ENCODE peak calls at places on chromosomes 1 and 21, in five cellular contexts. One of them, this sample, is unnamed.

GRCh38 chr1:215739028-215739427 is 171.9 kb downstream of the KCTD3 start:
- DNase-seq in upper lobe of right lung: no peak
- DNase-seq in BJ: no peak
- DNase-seq in breast epithelium: no peak
- DNase-seq in A549: no peak
- DNase-seq in this sample: no peak

GRCh38 chr1:182173791-182174190 is 112.3 kb upstream of the ZNF648 start:
- DNase-seq in BJ: no peak
- DNase-seq in breast epithelium: no peak
- DNase-seq in upper lobe of right lung: no peak
- DNase-seq in A549: no peak
- DNase-seq in this sample: no peak

GRCh38 chr1:154659823-154660592 is 52.0 kb upstream of the ADAR start:
- DNase-seq in breast epithelium: no peak
- DNase-seq in upper lobe of right lung: no peak
- DNase-seq in BJ: no peak
- DNase-seq in A549: no peak
- DNase-seq in this sample: no peak

GRCh38 chr1:181676269-181676668 is 193.0 kb downstream of the CACNA1E start:
- DNase-seq in breast epithelium: no peak
- DNase-seq in BJ: no peak
- DNase-seq in upper lobe of right lung: no peak
- DNase-seq in A549: peak
- DNase-seq in this sample: no peak

GRCh38 chr1:162662013-162662412 is 29.7 kb downstream of the DDR2 start:
- DNase-seq in breast epithelium: no peak
- DNase-seq in BJ: no peak
- DNase-seq in upper lobe of right lung: no peak
- DNase-seq in A549: no peak
- DNase-seq in this sample: no peak

GRCh38 chr1:66685670-66686069 is 66.6 kb upstream of the DYNLT5 start:
- DNase-seq in BJ: no peak
- DNase-seq in breast epithelium: no peak
- DNase-seq in upper lobe of right lung: no peak
- DNase-seq in A549: no peak
- DNase-seq in this sample: no peak

GRCh38 chr1:199522338-199522737 is 505.2 kb upstream of the NR5A2 start:
- DNase-seq in BJ: peak
- DNase-seq in upper lobe of right lung: no peak
- DNase-seq in breast epithelium: no peak
- DNase-seq in A549: no peak
- DNase-seq in this sample: peak

GRCh38 chr1:178308438-178308837 is 188.3 kb downstream of the CLEC20A start:
- DNase-seq in BJ: no peak
- DNase-seq in upper lobe of right lung: no peak
- DNase-seq in A549: no peak
- DNase-seq in breast epithelium: no peak
- DNase-seq in this sample: no peak

GRCh38 chr1:203640117-203640516 is 13.5 kb downstream of the ATP2B4 start:
- DNase-seq in A549: no peak
- DNase-seq in breast epithelium: no peak
- DNase-seq in BJ: no peak
- DNase-seq in upper lobe of right lung: no peak
- DNase-seq in this sample: no peak

GRCh38 chr1:116771997-116772647 is 17.9 kb downstream of the CD2 start:
- DNase-seq in breast epithelium: no peak
- DNase-seq in A549: no peak
- DNase-seq in upper lobe of right lung: no peak
- DNase-seq in BJ: no peak
- DNase-seq in this sample: no peak

GRCh38 chr1:67889940-67890567 is 56.8 kb upstream of the GNG12 start:
- DNase-seq in breast epithelium: no peak
- DNase-seq in upper lobe of right lung: no peak
- DNase-seq in A549: peak
- DNase-seq in BJ: peak
- DNase-seq in this sample: peak

GRCh38 chr1:5992814-5993552 is 758 bp upstream of the NPHP4 start:
- DNase-seq in breast epithelium: no peak
- DNase-seq in BJ: no peak
- DNase-seq in A549: no peak
- DNase-seq in upper lobe of right lung: no peak
- DNase-seq in this sample: no peak

GRCh38 chr21:36319767-36320420 is at the start of gene MORC3:
- DNase-seq in breast epithelium: peak
- DNase-seq in upper lobe of right lung: peak
- DNase-seq in A549: peak
- DNase-seq in BJ: peak
- DNase-seq in this sample: peak
- TF ChIP-seq CTCF in breast epithelium: no peak
- TF ChIP-seq CTCF in upper lobe of right lung: no peak
- TF ChIP-seq CTCF in A549: no peak
- TF ChIP-seq CTCF in BJ: no peak
- TF ChIP-seq CTCF in this sample: no peak

DNA sequence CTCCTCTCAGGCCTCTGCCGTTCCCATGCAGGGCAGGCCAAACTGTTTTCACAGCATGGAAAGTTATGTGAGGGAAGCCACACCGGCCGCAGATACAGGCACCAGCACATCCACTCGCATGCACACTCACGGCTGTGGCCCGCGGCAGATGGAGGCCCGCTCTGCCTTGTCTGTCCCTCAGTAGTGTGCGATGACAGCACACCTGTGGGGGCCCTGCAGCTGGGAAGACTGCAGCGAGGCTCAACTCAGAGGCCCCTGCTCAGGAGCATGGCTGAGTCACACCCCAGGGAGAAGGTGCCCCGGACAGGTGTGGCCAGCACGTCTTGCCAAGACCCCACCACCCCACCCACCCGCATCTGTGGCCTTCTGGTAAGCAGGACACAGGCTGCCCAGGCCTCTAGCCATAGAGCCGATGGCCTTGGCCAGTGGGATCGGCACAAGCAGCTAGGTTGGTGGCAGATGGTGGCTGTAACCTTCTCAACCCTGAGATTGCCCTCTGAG is 1.3 kb upstream of the UBE2J2 start:
- DNase-seq in upper lobe of right lung: no peak
- DNase-seq in BJ: no peak
- DNase-seq in A549: no peak
- DNase-seq in breast epithelium: no peak
- DNase-seq in this sample: no peak
- H3K4me3 ChIP-seq in upper lobe of right lung: no peak
- H3K4me3 ChIP-seq in BJ: peak
- H3K4me3 ChIP-seq in A549: no peak
- H3K4me3 ChIP-seq in breast epithelium: no peak
- H3K4me3 ChIP-seq in this sample: peak

GRCh38 chr1:62012821-62013220 is 181.8 kb upstream of the L1TD1 start:
- DNase-seq in BJ: no peak
- DNase-seq in breast epithelium: no peak
- DNase-seq in A549: no peak
- DNase-seq in upper lobe of right lung: no peak
- DNase-seq in this sample: no peak
- TF ChIP-seq CTCF in BJ: no peak
- TF ChIP-seq CTCF in breast epithelium: no peak
- TF ChIP-seq CTCF in A549: no peak
- TF ChIP-seq CTCF in upper lobe of right lung: no peak
- TF ChIP-seq CTCF in this sample: no peak

DNA sequence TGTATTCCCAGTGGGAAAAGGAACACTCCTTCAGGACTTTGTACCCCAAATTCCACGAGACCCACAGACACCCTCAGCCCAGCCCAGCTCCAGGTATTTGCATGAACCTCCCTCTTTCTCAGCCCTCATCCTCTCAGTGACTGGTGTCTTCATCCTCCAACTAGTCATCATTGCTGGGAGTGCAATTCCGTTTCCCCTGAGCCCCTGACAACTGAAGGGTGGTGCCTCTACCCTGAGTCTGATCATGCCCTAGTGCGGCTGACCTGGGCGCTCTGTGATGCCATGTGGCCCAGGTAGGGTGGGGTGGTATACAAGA is 3.8 kb upstream of the ZNF692 start:
- DNase-seq in upper lobe of right lung: no peak
- DNase-seq in A549: no peak
- DNase-seq in BJ: no peak
- DNase-seq in breast epithelium: no peak
- DNase-seq in this sample: no peak
- H3K4me3 ChIP-seq in upper lobe of right lung: peak
- H3K4me3 ChIP-seq in A549: peak
- H3K4me3 ChIP-seq in BJ: peak
- H3K4me3 ChIP-seq in breast epithelium: peak
- H3K4me3 ChIP-seq in this sample: peak

DNA sequence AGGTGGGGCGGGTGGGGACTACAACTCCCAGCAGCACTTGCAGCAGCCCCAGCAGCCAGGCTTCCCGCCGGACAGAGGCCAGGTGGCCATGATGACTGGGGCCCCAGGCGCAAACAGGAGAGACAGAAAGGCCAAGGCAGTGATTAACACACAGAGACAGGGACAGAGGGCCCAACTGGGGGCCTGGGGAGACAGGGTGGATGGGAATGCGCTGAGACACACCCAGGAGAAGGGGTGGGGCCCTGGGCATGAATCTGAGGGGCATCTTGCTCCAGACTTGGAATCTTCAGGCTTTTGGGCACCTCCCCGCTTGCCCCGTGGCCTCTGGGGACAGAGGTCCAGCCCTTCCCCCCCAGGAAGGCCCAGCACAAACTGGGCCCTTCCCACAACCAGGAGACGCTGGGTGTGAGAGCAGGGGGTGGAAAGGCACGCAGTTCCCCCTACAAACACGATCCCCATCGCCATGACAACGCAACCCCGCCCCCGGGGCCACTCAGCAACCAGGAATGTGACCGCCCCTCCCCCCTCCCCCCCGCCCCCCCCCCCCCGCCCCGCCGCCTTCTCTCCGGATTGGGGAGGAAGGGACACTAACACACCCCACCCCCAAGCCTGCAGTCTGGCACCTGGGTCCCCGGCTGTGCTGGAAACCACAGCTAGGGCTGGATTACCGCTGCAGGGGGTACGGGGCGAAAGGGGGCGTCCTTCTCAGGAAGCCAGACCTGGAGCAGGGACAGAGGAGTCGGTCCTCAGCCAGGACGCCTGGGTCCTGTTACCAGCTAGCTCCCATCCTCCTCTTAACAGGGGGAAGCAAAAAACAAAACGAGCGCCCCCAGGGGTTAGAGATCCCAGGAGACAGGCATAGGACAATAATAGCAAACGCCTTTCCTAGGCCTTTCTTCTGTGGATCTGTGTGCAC is 4.5 kb downstream of the HDGF start:
- DNase-seq in breast epithelium: peak
- DNase-seq in A549: peak
- DNase-seq in BJ: peak
- DNase-seq in upper lobe of right lung: peak
- DNase-seq in this sample: peak
- TF ChIP-seq CTCF in breast epithelium: no peak
- TF ChIP-seq CTCF in A549: peak
- TF ChIP-seq CTCF in BJ: peak
- TF ChIP-seq CTCF in upper lobe of right lung: peak
- TF ChIP-seq CTCF in this sample: peak

GRCh38 chr1:200918006-200918405 is 23.3 kb downstream of the INAVA start:
- DNase-seq in breast epithelium: no peak
- DNase-seq in BJ: no peak
- DNase-seq in upper lobe of right lung: no peak
- DNase-seq in A549: no peak
- DNase-seq in this sample: no peak

GRCh38 chr1:200916152-200916551 is 21.5 kb downstream of the INAVA start:
- DNase-seq in breast epithelium: no peak
- DNase-seq in BJ: no peak
- DNase-seq in upper lobe of right lung: no peak
- DNase-seq in A549: no peak
- DNase-seq in this sample: no peak

GRCh38 chr1:200917291-200917817 is 22.7 kb downstream of the INAVA start:
- DNase-seq in upper lobe of right lung: no peak
- DNase-seq in breast epithelium: no peak
- DNase-seq in A549: no peak
- DNase-seq in BJ: no peak
- DNase-seq in this sample: no peak

GRCh38 chr1:200919386-200919785 is 24.7 kb downstream of the INAVA start:
- DNase-seq in upper lobe of right lung: no peak
- DNase-seq in A549: no peak
- DNase-seq in breast epithelium: no peak
- DNase-seq in BJ: no peak
- DNase-seq in this sample: no peak

DNA sequence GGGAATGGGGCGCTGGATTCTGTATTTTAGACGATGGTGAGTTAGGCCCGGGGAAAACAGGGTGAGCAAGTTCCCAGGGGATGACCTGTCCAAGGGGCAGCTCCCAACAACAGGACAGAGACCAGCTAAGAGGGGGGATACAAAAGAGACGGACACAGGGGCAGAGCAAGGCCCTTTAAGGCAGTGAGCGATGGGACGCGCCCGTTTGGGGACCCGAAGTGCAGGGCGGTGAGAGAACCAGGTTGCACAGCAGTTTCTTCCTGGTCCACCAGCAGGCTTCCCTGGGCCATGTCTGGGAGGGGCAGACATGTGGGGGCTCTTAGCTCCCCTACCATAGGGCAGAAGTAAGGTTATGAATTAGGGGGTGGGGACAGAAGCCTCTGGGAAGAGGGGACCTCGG is 22.0 kb downstream of the INAVA start:
- DNase-seq in upper lobe of right lung: no peak
- DNase-seq in A549: no peak
- DNase-seq in BJ: no peak
- DNase-seq in breast epithelium: no peak
- DNase-seq in this sample: no peak
- H3K4me3 ChIP-seq in upper lobe of right lung: no peak
- H3K4me3 ChIP-seq in A549: no peak
- H3K4me3 ChIP-seq in BJ: no peak
- H3K4me3 ChIP-seq in breast epithelium: no peak
- H3K4me3 ChIP-seq in this sample: no peak

GRCh38 chr1:24688033-24688432 is 44.9 kb downstream of the SRRM1 start:
- DNase-seq in breast epithelium: no peak
- DNase-seq in A549: no peak
- DNase-seq in upper lobe of right lung: no peak
- DNase-seq in BJ: no peak
- DNase-seq in this sample: no peak

GRCh38 chr1:24683713-24684162 is 40.6 kb downstream of the SRRM1 start:
- DNase-seq in breast epithelium: no peak
- DNase-seq in upper lobe of right lung: no peak
- DNase-seq in BJ: peak
- DNase-seq in A549: peak
- DNase-seq in this sample: peak

GRCh38 chr1:24692351-24692980 is 49.4 kb downstream of the SRRM1 start:
- DNase-seq in upper lobe of right lung: no peak
- DNase-seq in BJ: no peak
- DNase-seq in breast epithelium: no peak
- DNase-seq in A549: no peak
- DNase-seq in this sample: no peak

GRCh38 chr1:24693827-24694379 is 50.8 kb downstream of the SRRM1 start:
- DNase-seq in breast epithelium: no peak
- DNase-seq in BJ: no peak
- DNase-seq in A549: no peak
- DNase-seq in upper lobe of right lung: no peak
- DNase-seq in this sample: no peak

DNA sequence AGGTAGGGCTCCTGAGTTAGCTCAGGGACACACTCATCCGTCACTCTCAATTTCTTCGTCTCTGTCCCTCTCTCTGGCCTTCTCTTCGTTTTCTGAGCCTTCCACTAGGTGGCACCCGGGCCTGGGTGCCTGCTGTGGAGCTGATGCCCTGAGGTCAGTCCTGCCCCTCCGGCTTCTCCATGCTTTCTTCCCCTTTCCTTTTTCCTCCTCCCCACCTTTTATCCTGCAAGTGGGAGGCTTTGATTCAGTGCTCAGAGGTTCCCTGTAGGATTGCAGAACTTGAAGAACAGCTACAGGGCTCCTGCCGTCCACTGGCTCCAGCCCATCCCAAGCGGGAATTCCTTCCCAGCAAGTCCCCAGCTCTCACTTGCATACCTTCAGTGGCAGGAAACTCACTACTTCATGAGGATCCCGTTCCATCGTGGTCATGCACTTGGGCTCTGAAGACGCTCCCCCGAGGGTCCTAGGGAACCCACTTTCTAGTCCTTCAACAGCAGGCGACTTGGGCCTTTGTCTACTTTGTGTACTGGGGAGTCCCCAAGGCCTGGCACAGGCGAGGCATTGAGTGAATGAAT is 45.6 kb downstream of the SRRM1 start:
- DNase-seq in BJ: no peak
- DNase-seq in upper lobe of right lung: peak
- DNase-seq in A549: peak
- DNase-seq in breast epithelium: peak
- DNase-seq in this sample: no peak
- TF ChIP-seq CTCF in BJ: peak
- TF ChIP-seq CTCF in upper lobe of right lung: peak
- TF ChIP-seq CTCF in A549: peak
- TF ChIP-seq CTCF in breast epithelium: peak
- TF ChIP-seq CTCF in this sample: peak

This sample was measured in AG09309.